ENCODE peak calls at places on chromosome 19, in nine cellular contexts. One of them, this sample, is unnamed.

GRCh38 chr19:49331616-49332055 is 3.6 kb upstream of the CD37 start:
- DNase-seq in stimulated activated CD4-positive, alpha-beta T cell treated with anti-CD3 and anti-CD28 coated beads, Interleukin-2, amount 100 ng/mL, for 48 hours: peak
- DNase-seq in uterus: no peak
- DNase-seq in iris pigment epithelial cell: peak
- DNase-seq in naive thymus-derived CD8-positive, alpha-beta T cell: peak
- DNase-seq in GM13976: peak
- DNase-seq in body of pancreas: peak
- DNase-seq in omental fat pad: no peak
- DNase-seq in lung microvascular endothelial cell: peak
- DNase-seq in this sample: peak

GRCh38 chr19:5345895-5346386 is 5.3 kb upstream of the PTPRS start:
- DNase-seq in uterus: no peak
- DNase-seq in body of pancreas: no peak
- DNase-seq in naive thymus-derived CD8-positive, alpha-beta T cell: no peak
- DNase-seq in iris pigment epithelial cell: peak
- DNase-seq in stimulated activated CD4-positive, alpha-beta T cell treated with anti-CD3 and anti-CD28 coated beads, Interleukin-2, amount 100 ng/mL, for 48 hours: no peak
- DNase-seq in omental fat pad: no peak
- DNase-seq in GM13976: no peak
- DNase-seq in lung microvascular endothelial cell: peak
- DNase-seq in this sample: no peak

GRCh38 chr19:19434483-19435045 is 29.1 kb downstream of the GATAD2A start:
- DNase-seq in stimulated activated CD4-positive, alpha-beta T cell treated with anti-CD3 and anti-CD28 coated beads, Interleukin-2, amount 100 ng/mL, for 48 hours: no peak
- DNase-seq in lung microvascular endothelial cell: peak
- DNase-seq in body of pancreas: peak
- DNase-seq in GM13976: no peak
- DNase-seq in iris pigment epithelial cell: peak
- DNase-seq in omental fat pad: no peak
- DNase-seq in uterus: peak
- DNase-seq in naive thymus-derived CD8-positive, alpha-beta T cell: no peak
- DNase-seq in this sample: no peak

GRCh38 chr19:1566392-1567115 is 1.6 kb downstream of the MEX3D start:
- DNase-seq in stimulated activated CD4-positive, alpha-beta T cell treated with anti-CD3 and anti-CD28 coated beads, Interleukin-2, amount 100 ng/mL, for 48 hours: no peak
- DNase-seq in naive thymus-derived CD8-positive, alpha-beta T cell: no peak
- DNase-seq in omental fat pad: no peak
- DNase-seq in lung microvascular endothelial cell: peak
- DNase-seq in uterus: peak
- DNase-seq in GM13976: no peak
- DNase-seq in iris pigment epithelial cell: peak
- DNase-seq in body of pancreas: peak
- DNase-seq in this sample: no peak

GRCh38 chr19:16372065-16372915 is 47.7 kb downstream of the KLF2 start:
- DNase-seq in omental fat pad: no peak
- DNase-seq in body of pancreas: no peak
- DNase-seq in stimulated activated CD4-positive, alpha-beta T cell treated with anti-CD3 and anti-CD28 coated beads, Interleukin-2, amount 100 ng/mL, for 48 hours: no peak
- DNase-seq in GM13976: no peak
- DNase-seq in iris pigment epithelial cell: no peak
- DNase-seq in lung microvascular endothelial cell: no peak
- DNase-seq in naive thymus-derived CD8-positive, alpha-beta T cell: no peak
- DNase-seq in uterus: no peak
- DNase-seq in this sample: no peak

GRCh38 chr19:6752257-6753177 is 13.0 kb downstream of the TRIP10 start:
- DNase-seq in GM13976: peak
- DNase-seq in body of pancreas: no peak
- DNase-seq in stimulated activated CD4-positive, alpha-beta T cell treated with anti-CD3 and anti-CD28 coated beads, Interleukin-2, amount 100 ng/mL, for 48 hours: no peak
- DNase-seq in omental fat pad: no peak
- DNase-seq in lung microvascular endothelial cell: no peak
- DNase-seq in uterus: no peak
- DNase-seq in naive thymus-derived CD8-positive, alpha-beta T cell: no peak
- DNase-seq in iris pigment epithelial cell: no peak
- DNase-seq in this sample: no peak

GRCh38 chr19:17402982-17403855 is 2.2 kb downstream of the BST2 start:
- DNase-seq in stimulated activated CD4-positive, alpha-beta T cell treated with anti-CD3 and anti-CD28 coated beads, Interleukin-2, amount 100 ng/mL, for 48 hours: peak
- DNase-seq in body of pancreas: no peak
- DNase-seq in uterus: no peak
- DNase-seq in omental fat pad: no peak
- DNase-seq in naive thymus-derived CD8-positive, alpha-beta T cell: peak
- DNase-seq in GM13976: peak
- DNase-seq in lung microvascular endothelial cell: peak
- DNase-seq in iris pigment epithelial cell: no peak
- DNase-seq in this sample: no peak

GRCh38 chr19:43997631-43998290 is 5.0 kb upstream of the ZNF230 start:
- DNase-seq in stimulated activated CD4-positive, alpha-beta T cell treated with anti-CD3 and anti-CD28 coated beads, Interleukin-2, amount 100 ng/mL, for 48 hours: no peak
- DNase-seq in omental fat pad: no peak
- DNase-seq in naive thymus-derived CD8-positive, alpha-beta T cell: no peak
- DNase-seq in lung microvascular endothelial cell: no peak
- DNase-seq in iris pigment epithelial cell: peak
- DNase-seq in GM13976: no peak
- DNase-seq in uterus: no peak
- DNase-seq in body of pancreas: no peak
- DNase-seq in this sample: no peak

GRCh38 chr19:8064866-8065486 is 12.4 kb downstream of the CCL25 start:
- DNase-seq in stimulated activated CD4-positive, alpha-beta T cell treated with anti-CD3 and anti-CD28 coated beads, Interleukin-2, amount 100 ng/mL, for 48 hours: no peak
- DNase-seq in GM13976: no peak
- DNase-seq in lung microvascular endothelial cell: no peak
- DNase-seq in naive thymus-derived CD8-positive, alpha-beta T cell: no peak
- DNase-seq in body of pancreas: no peak
- DNase-seq in omental fat pad: no peak
- DNase-seq in uterus: no peak
- DNase-seq in iris pigment epithelial cell: no peak
- DNase-seq in this sample: no peak

GRCh38 chr19:31174948-31175347 is 174.3 kb downstream of the TSHZ3 start:
- DNase-seq in body of pancreas: no peak
- DNase-seq in iris pigment epithelial cell: no peak
- DNase-seq in GM13976: no peak
- DNase-seq in uterus: no peak
- DNase-seq in lung microvascular endothelial cell: no peak
- DNase-seq in naive thymus-derived CD8-positive, alpha-beta T cell: no peak
- DNase-seq in omental fat pad: no peak
- DNase-seq in stimulated activated CD4-positive, alpha-beta T cell treated with anti-CD3 and anti-CD28 coated beads, Interleukin-2, amount 100 ng/mL, for 48 hours: no peak
- DNase-seq in this sample: no peak

GRCh38 chr19:38093154-38093553 is 130.9 kb downstream of the DPF1 start:
- DNase-seq in body of pancreas: no peak
- DNase-seq in stimulated activated CD4-positive, alpha-beta T cell treated with anti-CD3 and anti-CD28 coated beads, Interleukin-2, amount 100 ng/mL, for 48 hours: no peak
- DNase-seq in lung microvascular endothelial cell: no peak
- DNase-seq in uterus: no peak
- DNase-seq in iris pigment epithelial cell: no peak
- DNase-seq in omental fat pad: no peak
- DNase-seq in GM13976: no peak
- DNase-seq in naive thymus-derived CD8-positive, alpha-beta T cell: no peak
- DNase-seq in this sample: no peak

GRCh38 chr19:31166206-31166605 is 183.0 kb downstream of the TSHZ3 start:
- DNase-seq in omental fat pad: no peak
- DNase-seq in naive thymus-derived CD8-positive, alpha-beta T cell: no peak
- DNase-seq in body of pancreas: no peak
- DNase-seq in GM13976: no peak
- DNase-seq in iris pigment epithelial cell: no peak
- DNase-seq in lung microvascular endothelial cell: no peak
- DNase-seq in stimulated activated CD4-positive, alpha-beta T cell treated with anti-CD3 and anti-CD28 coated beads, Interleukin-2, amount 100 ng/mL, for 48 hours: no peak
- DNase-seq in uterus: no peak
- DNase-seq in this sample: no peak

GRCh38 chr19:2032296-2032941 is 16.9 kb upstream of the BTBD2 start:
- DNase-seq in stimulated activated CD4-positive, alpha-beta T cell treated with anti-CD3 and anti-CD28 coated beads, Interleukin-2, amount 100 ng/mL, for 48 hours: peak
- DNase-seq in iris pigment epithelial cell: peak
- DNase-seq in GM13976: no peak
- DNase-seq in lung microvascular endothelial cell: peak
- DNase-seq in naive thymus-derived CD8-positive, alpha-beta T cell: no peak
- DNase-seq in uterus: peak
- DNase-seq in body of pancreas: peak
- DNase-seq in omental fat pad: peak
- DNase-seq in this sample: peak

GRCh38 chr19:17511724-17512573 is 500 bp downstream of the PGLS start:
- DNase-seq in GM13976: peak
- DNase-seq in iris pigment epithelial cell: peak
- DNase-seq in stimulated activated CD4-positive, alpha-beta T cell treated with anti-CD3 and anti-CD28 coated beads, Interleukin-2, amount 100 ng/mL, for 48 hours: peak
- DNase-seq in lung microvascular endothelial cell: peak
- DNase-seq in uterus: peak
- DNase-seq in omental fat pad: peak
- DNase-seq in naive thymus-derived CD8-positive, alpha-beta T cell: peak
- DNase-seq in body of pancreas: peak
- DNase-seq in this sample: peak

GRCh38 chr19:10450853-10451609 is 30.7 kb downstream of the PDE4A start:
- DNase-seq in uterus: no peak
- DNase-seq in stimulated activated CD4-positive, alpha-beta T cell treated with anti-CD3 and anti-CD28 coated beads, Interleukin-2, amount 100 ng/mL, for 48 hours: no peak
- DNase-seq in GM13976: no peak
- DNase-seq in iris pigment epithelial cell: no peak
- DNase-seq in lung microvascular endothelial cell: no peak
- DNase-seq in omental fat pad: no peak
- DNase-seq in body of pancreas: no peak
- DNase-seq in naive thymus-derived CD8-positive, alpha-beta T cell: no peak
- DNase-seq in this sample: no peak

GRCh38 chr19:13150919-13151604 is 851 bp downstream of the IER2 start:
- DNase-seq in stimulated activated CD4-positive, alpha-beta T cell treated with anti-CD3 and anti-CD28 coated beads, Interleukin-2, amount 100 ng/mL, for 48 hours: no peak
- DNase-seq in uterus: peak
- DNase-seq in lung microvascular endothelial cell: no peak
- DNase-seq in naive thymus-derived CD8-positive, alpha-beta T cell: peak
- DNase-seq in omental fat pad: no peak
- DNase-seq in body of pancreas: peak
- DNase-seq in iris pigment epithelial cell: no peak
- DNase-seq in GM13976: no peak
- DNase-seq in this sample: no peak

GRCh38 chr19:52923782-52924593 is 760 bp upstream of the ZNF888 start:
- DNase-seq in lung microvascular endothelial cell: no peak
- DNase-seq in uterus: peak
- DNase-seq in GM13976: no peak
- DNase-seq in body of pancreas: peak
- DNase-seq in naive thymus-derived CD8-positive, alpha-beta T cell: no peak
- DNase-seq in iris pigment epithelial cell: peak
- DNase-seq in stimulated activated CD4-positive, alpha-beta T cell treated with anti-CD3 and anti-CD28 coated beads, Interleukin-2, amount 100 ng/mL, for 48 hours: no peak
- DNase-seq in omental fat pad: no peak
- DNase-seq in this sample: peak

GRCh38 chr19:53971608-53972007 is 8.9 kb downstream of the CACNG8 start:
- DNase-seq in stimulated activated CD4-positive, alpha-beta T cell treated with anti-CD3 and anti-CD28 coated beads, Interleukin-2, amount 100 ng/mL, for 48 hours: no peak
- DNase-seq in lung microvascular endothelial cell: no peak
- DNase-seq in naive thymus-derived CD8-positive, alpha-beta T cell: no peak
- DNase-seq in omental fat pad: no peak
- DNase-seq in body of pancreas: no peak
- DNase-seq in uterus: no peak
- DNase-seq in iris pigment epithelial cell: no peak
- DNase-seq in GM13976: no peak
- DNase-seq in this sample: peak

GRCh38 chr19:39671739-39672363 is 16.1 kb downstream of the LGALS16 start:
- DNase-seq in naive thymus-derived CD8-positive, alpha-beta T cell: peak
- DNase-seq in body of pancreas: peak
- DNase-seq in uterus: no peak
- DNase-seq in omental fat pad: no peak
- DNase-seq in iris pigment epithelial cell: peak
- DNase-seq in GM13976: peak
- DNase-seq in stimulated activated CD4-positive, alpha-beta T cell treated with anti-CD3 and anti-CD28 coated beads, Interleukin-2, amount 100 ng/mL, for 48 hours: peak
- DNase-seq in lung microvascular endothelial cell: peak
- DNase-seq in this sample: no peak

GRCh38 chr19:44684892-44685847 is 13.8 kb upstream of the CEACAM16 start:
- DNase-seq in naive thymus-derived CD8-positive, alpha-beta T cell: no peak
- DNase-seq in body of pancreas: no peak
- DNase-seq in stimulated activated CD4-positive, alpha-beta T cell treated with anti-CD3 and anti-CD28 coated beads, Interleukin-2, amount 100 ng/mL, for 48 hours: no peak
- DNase-seq in uterus: peak
- DNase-seq in iris pigment epithelial cell: peak
- DNase-seq in GM13976: no peak
- DNase-seq in omental fat pad: no peak
- DNase-seq in lung microvascular endothelial cell: peak
- DNase-seq in this sample: peak

GRCh38 chr19:6020972-6021805 is 43.2 kb upstream of the RANBP3 start:
- DNase-seq in omental fat pad: no peak
- DNase-seq in stimulated activated CD4-positive, alpha-beta T cell treated with anti-CD3 and anti-CD28 coated beads, Interleukin-2, amount 100 ng/mL, for 48 hours: no peak
- DNase-seq in naive thymus-derived CD8-positive, alpha-beta T cell: no peak
- DNase-seq in lung microvascular endothelial cell: no peak
- DNase-seq in iris pigment epithelial cell: no peak
- DNase-seq in uterus: no peak
- DNase-seq in body of pancreas: peak
- DNase-seq in GM13976: no peak
- DNase-seq in this sample: no peak

GRCh38 chr19:19256072-19256969 is 16.8 kb downstream of the TM6SF2 start:
- DNase-seq in naive thymus-derived CD8-positive, alpha-beta T cell: no peak
- DNase-seq in uterus: no peak
- DNase-seq in GM13976: no peak
- DNase-seq in omental fat pad: no peak
- DNase-seq in iris pigment epithelial cell: no peak
- DNase-seq in lung microvascular endothelial cell: no peak
- DNase-seq in stimulated activated CD4-positive, alpha-beta T cell treated with anti-CD3 and anti-CD28 coated beads, Interleukin-2, amount 100 ng/mL, for 48 hours: no peak
- DNase-seq in body of pancreas: no peak
- DNase-seq in this sample: no peak

GRCh38 chr19:48341006-48341405 is 15.7 kb downstream of the EMP3 start:
- DNase-seq in body of pancreas: peak
- DNase-seq in omental fat pad: no peak
- DNase-seq in stimulated activated CD4-positive, alpha-beta T cell treated with anti-CD3 and anti-CD28 coated beads, Interleukin-2, amount 100 ng/mL, for 48 hours: no peak
- DNase-seq in iris pigment epithelial cell: no peak
- DNase-seq in GM13976: no peak
- DNase-seq in lung microvascular endothelial cell: no peak
- DNase-seq in uterus: no peak
- DNase-seq in naive thymus-derived CD8-positive, alpha-beta T cell: no peak
- DNase-seq in this sample: no peak

GRCh38 chr19:18741566-18742121 is 49.5 kb downstream of the COMP start:
- DNase-seq in lung microvascular endothelial cell: peak
- DNase-seq in omental fat pad: no peak
- DNase-seq in naive thymus-derived CD8-positive, alpha-beta T cell: no peak
- DNase-seq in stimulated activated CD4-positive, alpha-beta T cell treated with anti-CD3 and anti-CD28 coated beads, Interleukin-2, amount 100 ng/mL, for 48 hours: no peak
- DNase-seq in uterus: peak
- DNase-seq in GM13976: no peak
- DNase-seq in body of pancreas: peak
- DNase-seq in iris pigment epithelial cell: no peak
- DNase-seq in this sample: peak

This sample was measured in CD14-positive monocyte.